ENCODE peak calls at places on chromosomes 4 and X, in seven cellular contexts. U, A, X, D, I, Y and P are unnamed samples.

GRCh38 chr4:151807220-151807619 is 46.4 kb upstream of the GATB start:
- DNase-seq in U (no peak), I (peak; percentile 71), A (no peak), D (no peak), Y (no peak), X (no peak), P (no peak)

GRCh38 chrX:100085851-100086250 is 324.2 kb downstream of the PCDH19 start:
- DNase-seq in D (no peak), Y (no peak), X (no peak), I (no peak), A (no peak), U (no peak), P (no peak)

GRCh38 chrX:128653524-128653923 is 601.3 kb upstream of the ACTRT1 start:
- DNase-seq in I (no peak), X (no peak), U (no peak), Y (no peak), D (no peak), A (no peak), P (no peak)

GRCh38 chrX:47078129-47079043 is at the start of gene RGN:
- DNase-seq in U (no peak), Y (peak; percentile 3), I (no peak), D (no peak), A (peak; percentile 43), X (no peak), P (no peak)

GRCh38 chr4:3160325-3160915 is 85.9 kb downstream of the HTT start:
- DNase-seq in U (no peak), D (no peak), X (no peak), I (no peak), A (no peak), Y (no peak), P (peak; percentile 25)

GRCh38 chrX:72280210-72280882 is 3.3 kb upstream of the RPS4X start:
- DNase-seq in Y (no peak), I (no peak), X (no peak), U (peak; percentile 69), D (no peak), A (no peak), P (no peak)

GRCh38 chr4:88244821-88245579 is 39.4 kb downstream of the PPM1K start:
- DNase-seq in X (peak; percentile 41), Y (no peak), A (no peak), I (no peak), U (no peak), D (no peak), P (peak; percentile 67)

GRCh38 chr4:30837131-30837539 is 117.0 kb downstream of the PCDH7 start:
- DNase-seq in Y (no peak), I (no peak), A (no peak), X (no peak), D (no peak), U (no peak), P (no peak)

GRCh38 chr4:6019316-6020263 is 1.4 kb upstream of the C4orf50 start:
- DNase-seq in X (no peak), A (no peak), I (peak; percentile 37), U (peak; percentile 4), D (no peak), Y (peak; percentile 71), P (peak; percentile 49)

GRCh38 chr4:85416094-85416493 is 58.9 kb upstream of the ARHGAP24 start:
- DNase-seq in I (no peak), X (no peak), A (no peak), U (no peak), D (no peak), Y (no peak), P (no peak)

GRCh38 chr4:143391895-143392294 is 55.2 kb downstream of the GAB1 start:
- DNase-seq in I (no peak), X (no peak), D (no peak), A (no peak), U (peak; percentile 76), Y (no peak), P (no peak)

GRCh38 chr4:107098403-107098802 is 62.3 kb upstream of the DKK2 start:
- DNase-seq in X (no peak), I (no peak), U (no peak), A (no peak), D (no peak), Y (no peak), P (no peak)

GRCh38 chr4:125323547-125324100 is 8.9 kb downstream of the FAT4 start:
- DNase-seq in D (no peak), I (peak; percentile 8), X (no peak), A (no peak), U (peak; percentile 50), Y (no peak), P (no peak)

GRCh38 chr4:100986360-100986868 is 360.9 kb downstream of the PPP3CA start:
- DNase-seq in X (no peak), D (no peak), A (no peak), U (no peak), I (no peak), Y (no peak), P (no peak)

GRCh38 chrX:53239474-53239873 is 14.5 kb upstream of the KDM5C start:
- DNase-seq in U (no peak), D (no peak), Y (peak; percentile 22), X (no peak), A (no peak), I (no peak), P (peak; percentile 71)

GRCh38 chr4:141275834-141276233 is 55.1 kb downstream of the ZNF330 start:
- DNase-seq in D (no peak), U (peak; percentile 92), A (no peak), I (no peak), Y (peak; percentile 37), X (no peak), P (no peak)

GRCh38 chr4:30763337-30763736 is 43.2 kb downstream of the PCDH7 start:
- DNase-seq in X (no peak), U (no peak), D (no peak), I (no peak), Y (no peak), A (no peak), P (no peak)

GRCh38 chrX:74613350-74614192 is 853 bp downstream of the RLIM start:
- DNase-seq in X (peak; percentile 38), Y (no peak), U (peak; percentile 39), D (no peak), A (peak; percentile 24), I (no peak), P (no peak)

GRCh38 chrX:53882331-53882730 is 161.9 kb downstream of the PHF8 start:
- DNase-seq in D (no peak), Y (no peak), U (peak; percentile 0), I (no peak), X (no peak), A (no peak), P (no peak)

GRCh38 chrX:108307408-108308085 is 130.7 kb downstream of the COL4A6 start:
- DNase-seq in A (no peak), X (no peak), I (peak; percentile 12), U (no peak), Y (no peak), D (peak; percentile 41), P (no peak)

GRCh38 chrX:150504399-150505186 is 63.8 kb upstream of the MTM1 start:
- DNase-seq in U (peak; percentile 0), A (no peak), I (no peak), D (no peak), X (no peak), Y (no peak), P (no peak)

GRCh38 chr4:70586841-70587240 is 5.2 kb upstream of the AMBN start:
- DNase-seq in I (no peak), X (no peak), D (no peak), Y (no peak), U (no peak), A (no peak), P (no peak)

GRCh38 chr4:70589785-70590184 is 2.3 kb upstream of the AMBN start:
- DNase-seq in Y (no peak), D (no peak), I (no peak), A (no peak), X (no peak), U (no peak), P (no peak)

GRCh38 chr4:70591955-70592582 is at the start of gene AMBN:
- DNase-seq in Y (no peak), A (no peak), I (no peak), U (no peak), D (no peak), X (no peak), P (no peak)
- TF ChIP-seq CTCF in Y (no peak), A (no peak), I (no peak), U (no peak), D (no peak), X (no peak), P (no peak)

GRCh38 chr4:86594559-86595425 is 677 bp downstream of the PTPN13 start:
- DNase-seq in Y (peak; percentile 55), A (peak; percentile 49), D (no peak), X (no peak), U (peak; percentile 89), I (peak; percentile 17), P (peak; percentile 19)
- TF ChIP-seq CTCF in Y (no peak), A (no peak), D (no peak), X (no peak), U (peak; percentile 56), I (no peak), P (no peak)

GRCh38 chrX:57821703-57822375 is 88.4 kb downstream of the ZXDA start:
- DNase-seq in I (peak; percentile 46), U (peak; percentile 47), X (peak; percentile 40), Y (peak; percentile 18), A (peak; percentile 16), D (no peak), P (peak; percentile 33)

GRCh38 chrX:57822398-57822797 is 87.9 kb downstream of the ZXDA start:
- DNase-seq in I (no peak), U (no peak), Y (no peak), X (no peak), D (no peak), A (no peak), P (no peak)

DNA sequence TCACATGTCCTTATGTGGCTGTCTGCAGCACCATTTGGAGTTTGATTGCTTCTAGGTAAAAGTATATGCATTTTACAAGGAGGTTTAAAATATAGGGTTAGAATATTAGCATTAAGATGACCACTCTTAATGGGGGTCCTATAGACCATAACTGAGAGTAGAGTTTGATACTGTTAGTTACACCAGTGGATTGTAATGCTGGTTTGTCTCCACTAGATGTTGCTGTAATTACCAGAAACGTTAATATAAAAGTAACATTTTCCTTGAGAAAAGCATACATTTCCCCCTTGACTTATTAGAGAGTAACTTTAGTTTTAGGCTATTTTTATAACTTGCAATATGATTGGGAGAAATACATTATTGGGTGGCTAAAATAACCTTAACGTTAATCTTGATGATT is 93.0 kb downstream of the ZXDA start:
- DNase-seq in A (no peak), U (no peak), I (no peak), Y (no peak), X (no peak), D (no peak), P (no peak)
- TF ChIP-seq CTCF in A (no peak), U (peak; percentile 70), I (peak; percentile 39), Y (no peak), X (peak; percentile 27), D (no peak), P (peak; percentile 33)

DNA sequence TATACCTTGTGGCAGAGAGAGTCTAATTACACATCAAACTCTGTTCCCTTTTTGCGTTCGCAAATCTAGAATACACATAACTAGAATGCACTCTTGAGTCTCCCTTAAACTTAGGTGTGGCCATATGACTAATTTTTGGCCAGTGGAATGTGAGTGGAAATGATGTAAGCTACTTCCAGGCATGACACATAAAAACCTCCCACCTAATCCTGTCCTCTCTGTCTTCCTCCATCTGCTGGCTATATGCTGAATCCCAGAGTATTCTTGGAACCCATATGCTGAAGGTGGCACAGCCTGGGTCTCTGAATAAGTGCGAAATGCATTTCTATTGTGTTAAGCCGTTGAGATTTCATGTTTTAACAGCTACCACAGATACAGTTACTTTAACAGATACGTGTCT is 269.9 kb upstream of the NRK start:
- DNase-seq in I (no peak), Y (no peak), D (no peak), A (no peak), X (no peak), U (peak; percentile 10), P (no peak)
- TF ChIP-seq CTCF in I (no peak), Y (no peak), D (no peak), A (no peak), X (no peak), U (no peak), P (no peak)